ENCODE peak calls at places on chromosomes 11 and 22, in five cellular contexts. P is AG20443; Z is T-helper 2 cell; Q is fibroblast of pulmonary artery; K is stimulated activated CD4-positive, alpha-beta T cell treated with anti-CD3 and anti-CD28 coated beads, Interleukin-1b, Interleukin-23, amount 100 ng/mL, for 4 hours. J is an unnamed sample.

GRCh38 chr11:12724301-12725046 is 50.3 kb downstream of the TEAD1 start:
- DNase-seq in P (peak), Z (no peak), Q (peak), K (no peak), J (peak)

GRCh38 chr11:73159981-73160777 is 18.1 kb upstream of the FCHSD2 start:
- DNase-seq in P (no peak), Z (no peak), Q (no peak), K (no peak), J (no peak)

GRCh38 chr11:27916541-27917100 is 191.3 kb downstream of the KIF18A start:
- DNase-seq in P (no peak), Z (no peak), Q (no peak), K (no peak), J (no peak)

GRCh38 chr11:11119917-11120316 is 233.1 kb downstream of the CSNK2A3 start:
- DNase-seq in P (no peak), Z (no peak), Q (no peak), K (no peak), J (no peak)

GRCh38 chr22:28819253-28820096 is 19.1 kb upstream of the XBP1 start:
- DNase-seq in P (no peak), Z (no peak), Q (no peak), K (no peak), J (no peak)

GRCh38 chr11:124758355-124759267 is 3.5 kb downstream of the ESAM start:
- DNase-seq in P (peak), Z (peak), Q (peak), K (peak), J (no peak)

GRCh38 chr11:92941676-92942571 is 27.5 kb upstream of the MTNR1B start:
- DNase-seq in P (peak), Z (no peak), Q (peak), K (no peak), J (no peak)

GRCh38 chr22:27632451-27633295 is 168.9 kb downstream of the MN1 start:
- DNase-seq in P (no peak), Z (no peak), Q (no peak), K (no peak), J (no peak)